ENCODE peak calls at places on chromosomes 2 and 18, in nine cellular contexts. One of them, this sample, is unnamed.

GRCh38 chr2:119760237-119760807 is 600 bp downstream of the PTPN4 start:
- DNase-seq in IMR-90: no peak
- DNase-seq in Peyer's patch: peak; percentile 75
- DNase-seq in gastrocnemius medialis: no peak
- DNase-seq in body of pancreas: peak; percentile 55
- DNase-seq in breast epithelium: peak; percentile 25
- DNase-seq in A549: no peak
- DNase-seq in uterus: no peak
- DNase-seq in heart left ventricle: no peak
- DNase-seq in this sample: no peak

GRCh38 chr2:9135804-9136558 is 70.6 kb upstream of the ASAP2 start:
- DNase-seq in heart left ventricle: no peak
- DNase-seq in gastrocnemius medialis: no peak
- DNase-seq in body of pancreas: no peak
- DNase-seq in uterus: no peak
- DNase-seq in A549: no peak
- DNase-seq in Peyer's patch: no peak
- DNase-seq in breast epithelium: no peak
- DNase-seq in IMR-90: peak; percentile 86
- DNase-seq in this sample: no peak

GRCh38 chr2:130884503-130884902 is 47.8 kb downstream of the ARHGEF4 start:
- DNase-seq in heart left ventricle: no peak
- DNase-seq in A549: no peak
- DNase-seq in gastrocnemius medialis: no peak
- DNase-seq in IMR-90: no peak
- DNase-seq in breast epithelium: no peak
- DNase-seq in Peyer's patch: no peak
- DNase-seq in uterus: no peak
- DNase-seq in body of pancreas: no peak
- DNase-seq in this sample: no peak

GRCh38 chr2:23532311-23533013 is 147.5 kb downstream of the KLHL29 start:
- DNase-seq in IMR-90: no peak
- DNase-seq in uterus: peak; percentile 38
- DNase-seq in Peyer's patch: no peak
- DNase-seq in gastrocnemius medialis: no peak
- DNase-seq in heart left ventricle: peak; percentile 49
- DNase-seq in breast epithelium: no peak
- DNase-seq in A549: no peak
- DNase-seq in body of pancreas: no peak
- DNase-seq in this sample: no peak

GRCh38 chr18:3262234-3263171 is 570 bp downstream of the MYL12B start:
- DNase-seq in A549: peak; percentile 42
- DNase-seq in Peyer's patch: no peak
- DNase-seq in body of pancreas: no peak
- DNase-seq in uterus: no peak
- DNase-seq in IMR-90: no peak
- DNase-seq in breast epithelium: no peak
- DNase-seq in heart left ventricle: no peak
- DNase-seq in gastrocnemius medialis: no peak
- DNase-seq in this sample: no peak

GRCh38 chr2:98907966-98908905 is 27.8 kb downstream of the CRACDL start:
- DNase-seq in heart left ventricle: no peak
- DNase-seq in A549: no peak
- DNase-seq in gastrocnemius medialis: no peak
- DNase-seq in body of pancreas: no peak
- DNase-seq in breast epithelium: no peak
- DNase-seq in uterus: no peak
- DNase-seq in Peyer's patch: peak; percentile 15
- DNase-seq in IMR-90: no peak
- DNase-seq in this sample: no peak

GRCh38 chr18:51503351-51503750 is 305.9 kb upstream of the MEX3C start:
- DNase-seq in A549: no peak
- DNase-seq in Peyer's patch: no peak
- DNase-seq in body of pancreas: no peak
- DNase-seq in gastrocnemius medialis: no peak
- DNase-seq in IMR-90: no peak
- DNase-seq in uterus: no peak
- DNase-seq in heart left ventricle: no peak
- DNase-seq in breast epithelium: no peak
- DNase-seq in this sample: no peak

GRCh38 chr18:36758623-36759022 is 70.2 kb downstream of the TPGS2 start:
- DNase-seq in uterus: no peak
- DNase-seq in IMR-90: peak; percentile 6
- DNase-seq in breast epithelium: no peak
- DNase-seq in gastrocnemius medialis: no peak
- DNase-seq in heart left ventricle: no peak
- DNase-seq in Peyer's patch: no peak
- DNase-seq in body of pancreas: no peak
- DNase-seq in A549: no peak
- DNase-seq in this sample: peak; percentile 38

GRCh38 chr2:241936457-241937133 is 67.1 kb downstream of the RTP5 start:
- DNase-seq in IMR-90: no peak
- DNase-seq in A549: no peak
- DNase-seq in heart left ventricle: no peak
- DNase-seq in uterus: no peak
- DNase-seq in gastrocnemius medialis: no peak
- DNase-seq in breast epithelium: no peak
- DNase-seq in body of pancreas: no peak
- DNase-seq in Peyer's patch: no peak
- DNase-seq in this sample: no peak

GRCh38 chr2:224025874-224026273 is 13.2 kb downstream of the SERPINE2 start:
- DNase-seq in heart left ventricle: no peak
- DNase-seq in gastrocnemius medialis: no peak
- DNase-seq in Peyer's patch: peak; percentile 72
- DNase-seq in breast epithelium: no peak
- DNase-seq in uterus: no peak
- DNase-seq in A549: no peak
- DNase-seq in IMR-90: no peak
- DNase-seq in body of pancreas: no peak
- DNase-seq in this sample: no peak

GRCh38 chr2:196902828-196903227 is 23.7 kb downstream of the PGAP1 start:
- DNase-seq in breast epithelium: no peak
- DNase-seq in body of pancreas: no peak
- DNase-seq in gastrocnemius medialis: no peak
- DNase-seq in Peyer's patch: no peak
- DNase-seq in A549: no peak
- DNase-seq in uterus: no peak
- DNase-seq in heart left ventricle: no peak
- DNase-seq in IMR-90: peak; percentile 49
- DNase-seq in this sample: no peak

GRCh38 chr2:215356948-215357461 is 45.1 kb downstream of the ATIC start:
- DNase-seq in heart left ventricle: no peak
- DNase-seq in Peyer's patch: no peak
- DNase-seq in A549: no peak
- DNase-seq in body of pancreas: no peak
- DNase-seq in uterus: no peak
- DNase-seq in IMR-90: peak; percentile 65
- DNase-seq in breast epithelium: no peak
- DNase-seq in gastrocnemius medialis: no peak
- DNase-seq in this sample: no peak

GRCh38 chr2:228675042-228675441 is 493.6 kb upstream of the SPHKAP start:
- DNase-seq in body of pancreas: no peak
- DNase-seq in uterus: no peak
- DNase-seq in breast epithelium: no peak
- DNase-seq in gastrocnemius medialis: peak; percentile 18
- DNase-seq in A549: no peak
- DNase-seq in heart left ventricle: no peak
- DNase-seq in Peyer's patch: no peak
- DNase-seq in IMR-90: peak; percentile 45
- DNase-seq in this sample: no peak

GRCh38 chr2:2039826-2040225 is 291.2 kb downstream of the MYT1L start:
- DNase-seq in IMR-90: no peak
- DNase-seq in A549: no peak
- DNase-seq in body of pancreas: no peak
- DNase-seq in uterus: no peak
- DNase-seq in breast epithelium: no peak
- DNase-seq in gastrocnemius medialis: no peak
- DNase-seq in Peyer's patch: no peak
- DNase-seq in heart left ventricle: no peak
- DNase-seq in this sample: no peak

GRCh38 chr2:240213476-240214391 is 73.3 kb upstream of the OTOS start:
- DNase-seq in Peyer's patch: peak; percentile 33
- DNase-seq in heart left ventricle: peak; percentile 58
- DNase-seq in gastrocnemius medialis: no peak
- DNase-seq in body of pancreas: no peak
- DNase-seq in breast epithelium: no peak
- DNase-seq in A549: no peak
- DNase-seq in IMR-90: no peak
- DNase-seq in uterus: no peak
- DNase-seq in this sample: peak; percentile 81

GRCh38 chr18:741931-742512 is 29.6 kb upstream of the ENOSF1 start:
- DNase-seq in Peyer's patch: no peak
- DNase-seq in uterus: no peak
- DNase-seq in breast epithelium: no peak
- DNase-seq in heart left ventricle: no peak
- DNase-seq in gastrocnemius medialis: no peak
- DNase-seq in body of pancreas: no peak
- DNase-seq in A549: peak; percentile 47
- DNase-seq in IMR-90: peak; percentile 63
- DNase-seq in this sample: no peak

GRCh38 chr2:215434447-215435260 is 1.2 kb downstream of the FN1 start:
- DNase-seq in breast epithelium: no peak
- DNase-seq in Peyer's patch: no peak
- DNase-seq in gastrocnemius medialis: no peak
- DNase-seq in A549: no peak
- DNase-seq in uterus: no peak
- DNase-seq in body of pancreas: no peak
- DNase-seq in heart left ventricle: no peak
- DNase-seq in IMR-90: no peak
- DNase-seq in this sample: no peak

GRCh38 chr18:68438983-68439382 is 275.9 kb downstream of the TMX3 start:
- DNase-seq in uterus: no peak
- DNase-seq in gastrocnemius medialis: no peak
- DNase-seq in heart left ventricle: no peak
- DNase-seq in Peyer's patch: no peak
- DNase-seq in A549: no peak
- DNase-seq in breast epithelium: no peak
- DNase-seq in body of pancreas: no peak
- DNase-seq in IMR-90: peak; percentile 81
- DNase-seq in this sample: no peak

GRCh38 chr2:218003265-218003950 is 613 bp upstream of the TNS1 start:
- DNase-seq in gastrocnemius medialis: no peak
- DNase-seq in A549: no peak
- DNase-seq in body of pancreas: peak; percentile 72
- DNase-seq in breast epithelium: no peak
- DNase-seq in uterus: peak; percentile 73
- DNase-seq in IMR-90: peak; percentile 55
- DNase-seq in heart left ventricle: no peak
- DNase-seq in Peyer's patch: no peak
- DNase-seq in this sample: no peak

GRCh38 chr18:22347624-22348511 is 69.8 kb downstream of the CTAGE1 start:
- DNase-seq in A549: no peak
- DNase-seq in uterus: peak; percentile 44
- DNase-seq in Peyer's patch: no peak
- DNase-seq in heart left ventricle: no peak
- DNase-seq in IMR-90: peak; percentile 16
- DNase-seq in breast epithelium: no peak
- DNase-seq in gastrocnemius medialis: no peak
- DNase-seq in body of pancreas: peak; percentile 26
- DNase-seq in this sample: no peak

GRCh38 chr18:22346968-22347611 is 70.6 kb downstream of the CTAGE1 start:
- DNase-seq in uterus: peak; percentile 81
- DNase-seq in gastrocnemius medialis: no peak
- DNase-seq in Peyer's patch: peak; percentile 88
- DNase-seq in breast epithelium: no peak
- DNase-seq in heart left ventricle: peak; percentile 87
- DNase-seq in IMR-90: peak; percentile 73
- DNase-seq in A549: no peak
- DNase-seq in body of pancreas: peak; percentile 73
- DNase-seq in this sample: peak; percentile 81

GRCh38 chr18:22344908-22345670 is 72.6 kb downstream of the CTAGE1 start:
- DNase-seq in heart left ventricle: no peak
- DNase-seq in A549: no peak
- DNase-seq in breast epithelium: no peak
- DNase-seq in Peyer's patch: no peak
- DNase-seq in uterus: no peak
- DNase-seq in body of pancreas: no peak
- DNase-seq in gastrocnemius medialis: no peak
- DNase-seq in IMR-90: no peak
- DNase-seq in this sample: no peak

GRCh38 chr18:22345733-22346132 is 72.0 kb downstream of the CTAGE1 start:
- DNase-seq in IMR-90: peak; percentile 23
- DNase-seq in heart left ventricle: no peak
- DNase-seq in gastrocnemius medialis: no peak
- DNase-seq in A549: no peak
- DNase-seq in body of pancreas: no peak
- DNase-seq in Peyer's patch: no peak
- DNase-seq in breast epithelium: no peak
- DNase-seq in uterus: no peak
- DNase-seq in this sample: no peak

GRCh38 chr18:22346342-22346967 is 71.3 kb downstream of the CTAGE1 start:
- DNase-seq in body of pancreas: peak; percentile 71
- DNase-seq in uterus: peak; percentile 71
- DNase-seq in breast epithelium: no peak
- DNase-seq in heart left ventricle: no peak
- DNase-seq in A549: no peak
- DNase-seq in gastrocnemius medialis: no peak
- DNase-seq in IMR-90: peak; percentile 83
- DNase-seq in Peyer's patch: peak; percentile 87
- DNase-seq in this sample: peak; percentile 79
- H3K27ac ChIP-seq in body of pancreas: peak overlapping the region; percentile 84
- H3K27ac ChIP-seq in uterus: peak overlapping the region; percentile 97
- H3K27ac ChIP-seq in breast epithelium: peak overlapping the region; percentile 40
- H3K27ac ChIP-seq in heart left ventricle: peak overlapping the region; percentile 85
- H3K27ac ChIP-seq in A549: no peak overlapping the region
- H3K27ac ChIP-seq in gastrocnemius medialis: peak overlapping the region; percentile 12
- H3K27ac ChIP-seq in IMR-90: peak overlapping the region; percentile 12
- H3K27ac ChIP-seq in Peyer's patch: peak overlapping the region; percentile 97
- H3K27ac ChIP-seq in this sample: peak overlapping the region; percentile 79

GRCh38 chr18:34543356-34543755 is 166.7 kb upstream of the DTNA start:
- DNase-seq in gastrocnemius medialis: no peak
- DNase-seq in body of pancreas: peak; percentile 52
- DNase-seq in IMR-90: no peak
- DNase-seq in Peyer's patch: no peak
- DNase-seq in A549: no peak
- DNase-seq in uterus: no peak
- DNase-seq in heart left ventricle: no peak
- DNase-seq in breast epithelium: no peak
- DNase-seq in this sample: no peak
- TF ChIP-seq CTCF in gastrocnemius medialis: no peak
- TF ChIP-seq CTCF in body of pancreas: no peak
- TF ChIP-seq CTCF in IMR-90: no peak
- TF ChIP-seq CTCF in Peyer's patch: no peak
- TF ChIP-seq CTCF in A549: no peak
- TF ChIP-seq CTCF in uterus: no peak
- TF ChIP-seq CTCF in heart left ventricle: no peak
- TF ChIP-seq CTCF in breast epithelium: no peak
- TF ChIP-seq CTCF in this sample: no peak

GRCh38 chr2:24820598-24821432 is 27.6 kb downstream of the CENPO start:
- DNase-seq in gastrocnemius medialis: no peak
- DNase-seq in uterus: no peak
- DNase-seq in A549: no peak
- DNase-seq in Peyer's patch: peak; percentile 42
- DNase-seq in breast epithelium: no peak
- DNase-seq in IMR-90: no peak
- DNase-seq in body of pancreas: no peak
- DNase-seq in heart left ventricle: no peak
- DNase-seq in this sample: no peak
- TF ChIP-seq POLR2A in gastrocnemius medialis: no peak
- TF ChIP-seq POLR2A in uterus: no peak
- TF ChIP-seq POLR2A in A549: no peak
- TF ChIP-seq POLR2A in Peyer's patch: no peak
- TF ChIP-seq POLR2A in breast epithelium: no peak
- TF ChIP-seq POLR2A in IMR-90: no peak
- TF ChIP-seq POLR2A in body of pancreas: no peak
- TF ChIP-seq POLR2A in heart left ventricle: no peak
- TF ChIP-seq POLR2A in this sample: no peak

GRCh38 chr2:259789-260331 is 4.0 kb downstream of the SH3YL1 start:
- DNase-seq in gastrocnemius medialis: no peak
- DNase-seq in body of pancreas: no peak
- DNase-seq in Peyer's patch: no peak
- DNase-seq in breast epithelium: no peak
- DNase-seq in heart left ventricle: no peak
- DNase-seq in A549: no peak
- DNase-seq in uterus: no peak
- DNase-seq in IMR-90: no peak
- DNase-seq in this sample: no peak
- H3K27ac ChIP-seq in gastrocnemius medialis: no peak overlapping the region
- H3K27ac ChIP-seq in body of pancreas: no peak overlapping the region
- H3K27ac ChIP-seq in Peyer's patch: peak overlapping the region; percentile 31
- H3K27ac ChIP-seq in breast epithelium: no peak overlapping the region
- H3K27ac ChIP-seq in heart left ventricle: no peak overlapping the region
- H3K27ac ChIP-seq in A549: no peak overlapping the region
- H3K27ac ChIP-seq in uterus: no peak overlapping the region
- H3K27ac ChIP-seq in IMR-90: no peak overlapping the region
- H3K27ac ChIP-seq in this sample: no peak overlapping the region